ENCODE peak calls at places on chromosomes 5 and 9, in seven cellular contexts. W, O, P, Q, F, J and L are unnamed samples.

GRCh38 chr9:135240222-135240621 is 152.8 kb downstream of the OLFM1 start:
- DNase-seq in W (no peak), O (no peak), P (no peak), Q (no peak), F (no peak), J (no peak), L (no peak)

GRCh38 chr5:43352916-43353315 is 39.7 kb upstream of the HMGCS1 start:
- DNase-seq in W (no peak), O (no peak), P (no peak), Q (no peak), F (no peak), J (no peak), L (no peak)

GRCh38 chr9:74777136-74777879 is 110.4 kb downstream of the TRPM6 start:
- DNase-seq in W (peak; percentile 4), O (peak; percentile 80), P (peak; percentile 59), Q (peak; percentile 86), F (peak; percentile 68), J (peak; percentile 76), L (peak; percentile 89)

GRCh38 chr5:101677961-101678360 is 618.1 kb downstream of the SLCO4C1 start:
- DNase-seq in W (no peak), O (no peak), P (no peak), Q (no peak), F (no peak), J (no peak), L (no peak)

GRCh38 chr5:79774171-79774854 is 84.7 kb downstream of the CMYA5 start:
- DNase-seq in W (no peak), O (no peak), P (no peak), Q (no peak), F (peak; percentile 30), J (no peak), L (peak; percentile 57)

GRCh38 chr5:40985501-40985900 is 76.2 kb downstream of the C7 start:
- DNase-seq in W (no peak), O (no peak), P (no peak), Q (no peak), F (no peak), J (no peak), L (no peak)

GRCh38 chr5:68447121-68447520 is 231.6 kb downstream of the PIK3R1 start:
- DNase-seq in W (no peak), O (no peak), P (no peak), Q (no peak), F (no peak), J (no peak), L (no peak)

GRCh38 chr5:140322751-140323731 is 20.1 kb upstream of the PFDN1 start:
- DNase-seq in W (peak; percentile 89), O (no peak), P (peak; percentile 97), Q (peak; percentile 36), F (no peak), J (no peak), L (no peak)

GRCh38 chr5:14614490-14614889 is 32.9 kb downstream of the OTULINL start:
- DNase-seq in W (no peak), O (no peak), P (no peak), Q (no peak), F (no peak), J (no peak), L (no peak)

DNA sequence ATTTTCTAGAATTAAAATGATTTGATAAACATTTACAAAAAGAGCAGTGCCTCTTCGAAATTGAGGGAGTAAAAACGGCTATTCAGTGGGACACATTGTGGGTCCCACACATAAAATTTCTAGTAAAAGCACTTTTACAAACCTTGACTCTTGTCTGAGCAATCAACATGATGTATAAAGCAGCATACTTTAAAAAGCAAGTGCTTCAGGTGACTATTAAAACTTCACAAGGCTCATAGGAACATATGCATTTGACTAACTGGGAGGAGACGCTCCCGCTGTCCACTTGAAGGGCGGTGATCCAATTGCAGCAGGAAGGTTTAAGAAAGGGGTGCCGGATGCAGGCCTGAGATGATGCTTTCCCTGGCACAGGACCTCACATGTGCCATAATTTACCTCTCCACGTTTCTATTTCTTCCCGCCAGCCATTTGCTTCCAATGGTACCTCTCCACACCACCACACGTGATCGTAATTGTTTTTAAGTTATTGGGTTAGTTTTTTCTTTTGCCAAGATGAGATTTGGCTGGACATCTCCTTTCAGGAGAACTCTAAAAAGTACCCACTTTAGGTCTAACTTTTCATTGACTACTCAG is 1.8 kb downstream of the MCTP1 start:
- DNase-seq in W (no peak), O (no peak), P (no peak), Q (no peak), F (no peak), J (no peak), L (no peak)
- H3K4me3 ChIP-seq in W (peak overlapping the region; percentile 65), O (no peak overlapping the region), P (no peak overlapping the region), Q (peak overlapping the region; percentile 65), F (no peak overlapping the region), J (peak overlapping the region; percentile 63), L (no peak overlapping the region)

GRCh38 chr5:93589812-93590215 is 6.8 kb downstream of the NR2F1 start:
- DNase-seq in W (no peak), O (no peak), P (no peak), Q (no peak), F (no peak), J (no peak), L (no peak)

GRCh38 chr5:93586948-93587918 is 4.2 kb downstream of the NR2F1 start:
- DNase-seq in W (no peak), O (no peak), P (no peak), Q (no peak), F (no peak), J (no peak), L (peak; percentile 62)

GRCh38 chr5:93587919-93588585 is 5.0 kb downstream of the NR2F1 start:
- DNase-seq in W (no peak), O (no peak), P (no peak), Q (no peak), F (no peak), J (no peak), L (no peak)

GRCh38 chr5:93589348-93589662 is 6.3 kb downstream of the NR2F1 start:
- DNase-seq in W (no peak), O (no peak), P (no peak), Q (no peak), F (no peak), J (no peak), L (no peak)

GRCh38 chr5:93588586-93589347 is 5.7 kb downstream of the NR2F1 start:
- DNase-seq in W (no peak), O (no peak), P (no peak), Q (no peak), F (no peak), J (no peak), L (no peak)
- H3K4me3 ChIP-seq in W (peak overlapping the region; percentile 77), O (no peak overlapping the region), P (no peak overlapping the region), Q (no peak overlapping the region), F (no peak overlapping the region), J (no peak overlapping the region), L (no peak overlapping the region)

GRCh38 chr9:21559402-21560280 is 77.5 kb upstream of the IFNE start:
- DNase-seq in W (no peak), O (peak; percentile 11), P (peak; percentile 46), Q (peak; percentile 83), F (peak; percentile 16), J (peak; percentile 25), L (no peak)

GRCh38 chr9:21556581-21557427 is 74.7 kb upstream of the IFNE start:
- DNase-seq in W (no peak), O (no peak), P (no peak), Q (no peak), F (no peak), J (no peak), L (no peak)

GRCh38 chr9:21557428-21557768 is 75.3 kb upstream of the IFNE start:
- DNase-seq in W (no peak), O (no peak), P (no peak), Q (no peak), F (no peak), J (no peak), L (no peak)

GRCh38 chr9:21558627-21559401 is 76.7 kb upstream of the IFNE start:
- DNase-seq in W (no peak), O (no peak), P (no peak), Q (no peak), F (no peak), J (no peak), L (no peak)

GRCh38 chr9:21558079-21558478 is 76.0 kb upstream of the IFNE start:
- DNase-seq in W (no peak), O (no peak), P (no peak), Q (no peak), F (no peak), J (no peak), L (no peak)
- H3K4me3 ChIP-seq in W (peak overlapping the region; percentile 94), O (no peak overlapping the region), P (peak overlapping the region; percentile 84), Q (peak overlapping the region; percentile 97), F (no peak overlapping the region), J (no peak overlapping the region), L (no peak overlapping the region)

DNA sequence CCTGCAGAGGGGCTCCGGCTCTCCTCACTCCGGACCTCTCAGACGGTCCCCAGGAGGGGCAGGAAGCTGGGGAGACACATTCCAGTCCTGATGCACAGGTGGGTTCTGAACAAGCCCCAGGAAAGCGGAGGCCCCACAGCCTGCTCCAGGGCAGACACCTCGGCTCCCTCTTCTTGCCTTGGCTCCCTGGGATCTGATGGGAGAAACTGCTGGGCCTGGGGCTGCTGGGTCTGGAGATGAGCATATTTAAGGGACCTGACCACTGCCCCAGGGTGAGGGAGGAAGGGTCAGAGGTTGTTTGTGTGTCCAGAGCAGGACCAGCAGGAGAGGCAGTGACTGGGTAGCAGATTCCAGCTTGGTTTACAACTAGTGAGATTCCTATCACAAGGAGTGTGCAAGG is 1.2 kb downstream of the CORO2A start:
- DNase-seq in W (no peak), O (no peak), P (no peak), Q (no peak), F (no peak), J (no peak), L (no peak)
- H3K4me3 ChIP-seq in W (no peak overlapping the region), O (no peak overlapping the region), P (no peak overlapping the region), Q (peak overlapping the region; percentile 87), F (peak overlapping the region; percentile 74), J (peak overlapping the region; percentile 84), L (no peak overlapping the region)

GRCh38 chr5:176167800-176168199 is 70.4 kb upstream of the SIMC1 start:
- DNase-seq in W (no peak), O (peak; percentile 44), P (no peak), Q (no peak), F (no peak), J (no peak), L (no peak)
- H3K4me3 ChIP-seq in W (no peak overlapping the region), O (peak overlapping the region; percentile 19), P (no peak overlapping the region), Q (no peak overlapping the region), F (no peak overlapping the region), J (no peak overlapping the region), L (no peak overlapping the region)

DNA sequence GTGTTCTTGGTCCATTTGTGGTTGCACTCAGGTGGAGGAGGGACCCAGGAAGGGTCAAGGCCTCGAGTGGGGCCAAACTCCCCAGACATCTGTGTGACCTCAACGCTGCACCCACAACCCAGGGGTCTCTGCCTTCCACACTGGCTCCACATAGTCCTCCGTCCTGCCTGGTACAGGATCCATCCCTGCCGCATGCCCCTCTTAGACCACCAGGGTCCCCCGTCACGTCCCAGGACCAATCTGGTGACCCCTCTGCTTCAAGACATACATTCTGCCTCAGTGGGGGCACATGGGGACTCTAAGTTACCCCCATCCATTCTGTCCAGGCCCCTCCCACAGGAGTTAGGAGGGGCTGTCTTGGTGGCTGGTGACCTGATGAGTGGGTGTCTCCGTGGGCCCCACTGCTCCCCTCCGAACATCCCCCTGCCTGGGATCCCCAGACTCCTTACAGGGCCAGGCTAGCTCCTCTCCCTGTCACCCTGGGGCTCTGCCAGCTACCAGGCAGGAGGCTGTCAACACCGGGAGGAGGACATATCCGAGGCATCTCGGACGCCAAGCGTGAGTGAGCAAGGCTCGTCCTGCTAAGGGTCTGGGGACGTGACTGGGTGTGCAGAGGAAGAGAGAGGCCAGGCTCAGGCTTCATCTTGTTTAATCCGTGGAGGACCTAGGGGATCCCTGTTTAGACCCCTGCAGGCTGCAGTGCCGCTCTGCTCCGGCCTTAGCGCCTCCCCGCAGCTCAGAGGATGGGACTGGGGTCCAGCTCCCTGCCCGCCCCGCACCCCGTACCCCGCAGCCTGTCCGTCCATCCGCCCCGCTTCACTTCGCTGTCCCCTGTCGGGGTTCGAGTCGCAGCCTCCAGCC is 32.3 kb downstream of the TSPAN17 start:
- DNase-seq in W (no peak), O (no peak), P (no peak), Q (no peak), F (no peak), J (no peak), L (no peak)
- H3K4me3 ChIP-seq in W (no peak overlapping the region), O (no peak overlapping the region), P (no peak overlapping the region), Q (no peak overlapping the region), F (no peak overlapping the region), J (no peak overlapping the region), L (no peak overlapping the region)